ENCODE peak calls at places on chromosomes 12 and 14, in six cellular contexts. One of them, this sample, is unnamed.

GRCh38 chr12:109910969-109911348 is 10.9 kb downstream of the TCHP start:
- DNase-seq in neuronal stem cell: no peak
- DNase-seq in retinal pigment epithelial cell: no peak
- DNase-seq in psoas muscle: no peak
- DNase-seq in A549: peak
- DNase-seq in endodermal cell: peak
- DNase-seq in this sample: peak

GRCh38 chr12:108696111-108696995 is 35.0 kb downstream of the CORO1C start:
- DNase-seq in endodermal cell: no peak
- DNase-seq in retinal pigment epithelial cell: peak
- DNase-seq in psoas muscle: no peak
- DNase-seq in neuronal stem cell: no peak
- DNase-seq in A549: no peak
- DNase-seq in this sample: no peak

GRCh38 chr14:64960762-64961276 is 11.3 kb downstream of the RAB15 start:
- DNase-seq in neuronal stem cell: no peak
- DNase-seq in A549: no peak
- DNase-seq in retinal pigment epithelial cell: no peak
- DNase-seq in psoas muscle: peak
- DNase-seq in endodermal cell: peak
- DNase-seq in this sample: no peak

GRCh38 chr14:54127526-54127925 is 170.9 kb upstream of the BMP4 start:
- DNase-seq in A549: no peak
- DNase-seq in psoas muscle: no peak
- DNase-seq in neuronal stem cell: no peak
- DNase-seq in retinal pigment epithelial cell: peak
- DNase-seq in endodermal cell: no peak
- DNase-seq in this sample: no peak

GRCh38 chr12:103956515-103957027 is 9.1 kb upstream of the TDG start:
- DNase-seq in A549: no peak
- DNase-seq in endodermal cell: no peak
- DNase-seq in retinal pigment epithelial cell: no peak
- DNase-seq in neuronal stem cell: no peak
- DNase-seq in psoas muscle: no peak
- DNase-seq in this sample: no peak

GRCh38 chr12:56629459-56630179 is 507 bp downstream of the BAZ2A start:
- DNase-seq in endodermal cell: peak
- DNase-seq in neuronal stem cell: no peak
- DNase-seq in psoas muscle: peak
- DNase-seq in A549: peak
- DNase-seq in retinal pigment epithelial cell: no peak
- DNase-seq in this sample: peak

GRCh38 chr14:79629891-79630560 is 581.3 kb downstream of the DIO2 start:
- DNase-seq in neuronal stem cell: no peak
- DNase-seq in retinal pigment epithelial cell: no peak
- DNase-seq in psoas muscle: no peak
- DNase-seq in A549: no peak
- DNase-seq in endodermal cell: no peak
- DNase-seq in this sample: no peak

GRCh38 chr12:95582230-95583058 is 31.2 kb upstream of the USP44 start:
- DNase-seq in endodermal cell: no peak
- DNase-seq in retinal pigment epithelial cell: no peak
- DNase-seq in neuronal stem cell: no peak
- DNase-seq in A549: peak
- DNase-seq in psoas muscle: no peak
- DNase-seq in this sample: no peak

GRCh38 chr12:53990311-53991076 is 5.5 kb downstream of the HOXC10 start:
- DNase-seq in retinal pigment epithelial cell: no peak
- DNase-seq in psoas muscle: no peak
- DNase-seq in neuronal stem cell: no peak
- DNase-seq in A549: no peak
- DNase-seq in endodermal cell: no peak
- DNase-seq in this sample: no peak

GRCh38 chr12:103841690-103842584 is 903 bp upstream of the NT5DC3 start:
- DNase-seq in retinal pigment epithelial cell: no peak
- DNase-seq in endodermal cell: peak
- DNase-seq in A549: peak
- DNase-seq in neuronal stem cell: peak
- DNase-seq in psoas muscle: peak
- DNase-seq in this sample: peak

GRCh38 chr12:13008741-13009380 is 8.8 kb upstream of the HEBP1 start:
- DNase-seq in endodermal cell: no peak
- DNase-seq in retinal pigment epithelial cell: no peak
- DNase-seq in psoas muscle: no peak
- DNase-seq in neuronal stem cell: no peak
- DNase-seq in A549: no peak
- DNase-seq in this sample: no peak

GRCh38 chr14:32724864-32725550 is 213.7 kb upstream of the NPAS3 start:
- DNase-seq in endodermal cell: peak
- DNase-seq in A549: no peak
- DNase-seq in psoas muscle: no peak
- DNase-seq in neuronal stem cell: no peak
- DNase-seq in retinal pigment epithelial cell: peak
- DNase-seq in this sample: no peak

GRCh38 chr14:55537782-55538181 is 42.2 kb upstream of the KTN1 start:
- DNase-seq in psoas muscle: no peak
- DNase-seq in A549: no peak
- DNase-seq in retinal pigment epithelial cell: no peak
- DNase-seq in endodermal cell: no peak
- DNase-seq in neuronal stem cell: no peak
- DNase-seq in this sample: no peak

GRCh38 chr14:38256358-38256840 is 506 bp upstream of the CLEC14A start:
- DNase-seq in A549: no peak
- DNase-seq in retinal pigment epithelial cell: no peak
- DNase-seq in psoas muscle: no peak
- DNase-seq in neuronal stem cell: no peak
- DNase-seq in endodermal cell: no peak
- DNase-seq in this sample: no peak

GRCh38 chr14:95185452-95186392 is 28.4 kb upstream of the DICER1 start:
- DNase-seq in A549: no peak
- DNase-seq in neuronal stem cell: no peak
- DNase-seq in retinal pigment epithelial cell: no peak
- DNase-seq in psoas muscle: peak
- DNase-seq in endodermal cell: no peak
- DNase-seq in this sample: peak

DNA sequence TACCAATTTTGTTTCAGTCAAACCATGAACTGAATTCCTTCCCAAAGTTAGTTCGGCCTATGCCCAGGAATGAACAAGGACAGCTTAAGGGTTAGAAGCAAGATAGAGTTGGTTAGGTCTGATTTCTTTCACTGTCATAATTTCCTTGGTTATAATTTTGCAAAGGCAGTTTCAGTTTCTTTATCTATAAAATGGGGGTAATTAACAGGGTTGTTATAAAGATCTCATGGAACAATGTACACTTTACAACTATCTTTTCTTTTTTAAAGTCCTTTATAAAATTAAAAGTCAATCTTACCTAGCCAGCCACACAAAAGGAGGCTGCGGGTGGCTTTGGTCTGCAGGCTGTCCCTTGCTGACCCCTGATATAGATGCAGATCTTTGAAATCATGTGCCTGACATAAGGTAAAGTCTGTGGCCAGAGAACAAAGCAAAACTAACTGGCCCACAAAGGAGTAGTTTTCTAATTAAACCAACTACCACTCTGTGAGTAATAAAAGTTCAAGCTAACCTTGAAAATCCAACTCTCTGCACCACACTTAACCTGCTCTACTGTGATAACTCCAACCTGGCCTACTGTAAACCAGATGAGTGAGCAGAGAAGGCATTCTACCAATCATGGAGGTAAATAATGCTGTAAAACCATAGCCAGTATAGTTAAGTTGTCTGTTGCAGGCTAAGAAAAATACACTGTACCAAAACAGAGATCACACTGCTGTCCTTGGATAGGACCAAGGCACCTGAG is 49.5 kb downstream of the SLC38A1 start:
- DNase-seq in psoas muscle: no peak
- DNase-seq in retinal pigment epithelial cell: no peak
- DNase-seq in A549: no peak
- DNase-seq in endodermal cell: no peak
- DNase-seq in neuronal stem cell: no peak
- DNase-seq in this sample: no peak
- H3K4me3 ChIP-seq in psoas muscle: no peak
- H3K4me3 ChIP-seq in retinal pigment epithelial cell: no peak
- H3K4me3 ChIP-seq in A549: no peak
- H3K4me3 ChIP-seq in endodermal cell: no peak
- H3K4me3 ChIP-seq in neuronal stem cell: no peak
- H3K4me3 ChIP-seq in this sample: peak

DNA sequence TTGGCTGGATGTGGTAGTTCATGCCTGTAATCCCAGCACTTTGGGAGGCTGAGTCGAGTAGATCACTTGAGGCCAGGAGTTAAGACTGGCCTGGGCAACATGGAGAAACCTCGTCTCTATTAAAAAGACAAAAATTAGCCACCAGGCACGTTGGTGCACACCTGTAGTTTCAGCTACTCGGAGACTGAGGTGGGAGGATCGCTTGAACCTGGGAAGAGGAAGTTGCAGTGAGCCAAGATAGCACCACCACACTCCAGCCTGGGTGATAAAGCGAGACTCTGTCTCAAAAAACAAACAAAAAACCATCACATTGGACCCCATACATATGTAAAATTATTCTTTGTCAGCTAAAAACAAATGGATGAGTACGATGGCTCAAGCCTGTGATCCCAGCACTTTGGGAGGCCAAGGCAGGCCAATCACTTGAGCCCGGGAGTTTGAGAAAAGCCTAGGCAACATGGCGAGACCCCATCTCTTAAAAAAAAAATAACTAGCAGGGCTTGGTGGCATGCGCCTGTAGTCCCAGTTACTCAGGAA is 43.9 kb downstream of the LIMA1 start:
- DNase-seq in psoas muscle: no peak
- DNase-seq in neuronal stem cell: no peak
- DNase-seq in A549: no peak
- DNase-seq in endodermal cell: no peak
- DNase-seq in retinal pigment epithelial cell: no peak
- DNase-seq in this sample: no peak
- H3K4me3 ChIP-seq in psoas muscle: no peak
- H3K4me3 ChIP-seq in neuronal stem cell: no peak
- H3K4me3 ChIP-seq in A549: no peak
- H3K4me3 ChIP-seq in endodermal cell: no peak
- H3K4me3 ChIP-seq in retinal pigment epithelial cell: no peak
- H3K4me3 ChIP-seq in this sample: no peak

DNA sequence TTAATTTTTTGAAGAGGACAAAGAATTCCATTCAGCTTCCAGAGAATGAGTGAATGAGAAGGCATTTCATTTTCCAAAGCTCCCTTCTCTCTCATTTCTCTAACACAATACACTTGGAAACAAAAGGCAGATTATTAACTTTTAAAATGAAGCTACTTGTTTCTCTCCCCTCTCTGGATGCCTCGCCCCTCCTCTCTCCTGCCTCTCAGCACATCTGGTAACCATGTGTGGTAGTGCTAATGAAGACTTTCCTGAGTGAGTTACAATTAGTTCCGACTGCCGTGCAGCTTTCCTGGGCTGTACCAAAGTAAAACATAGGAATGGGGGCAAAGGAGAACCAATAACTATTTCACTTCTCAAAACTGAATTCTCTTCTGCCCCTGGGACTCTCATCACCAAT is 84.7 kb upstream of the SOX5 start:
- DNase-seq in neuronal stem cell: peak
- DNase-seq in retinal pigment epithelial cell: no peak
- DNase-seq in endodermal cell: no peak
- DNase-seq in A549: no peak
- DNase-seq in psoas muscle: no peak
- DNase-seq in this sample: no peak
- H3K4me3 ChIP-seq in neuronal stem cell: no peak
- H3K4me3 ChIP-seq in retinal pigment epithelial cell: no peak
- H3K4me3 ChIP-seq in endodermal cell: no peak
- H3K4me3 ChIP-seq in A549: no peak
- H3K4me3 ChIP-seq in psoas muscle: no peak
- H3K4me3 ChIP-seq in this sample: no peak

DNA sequence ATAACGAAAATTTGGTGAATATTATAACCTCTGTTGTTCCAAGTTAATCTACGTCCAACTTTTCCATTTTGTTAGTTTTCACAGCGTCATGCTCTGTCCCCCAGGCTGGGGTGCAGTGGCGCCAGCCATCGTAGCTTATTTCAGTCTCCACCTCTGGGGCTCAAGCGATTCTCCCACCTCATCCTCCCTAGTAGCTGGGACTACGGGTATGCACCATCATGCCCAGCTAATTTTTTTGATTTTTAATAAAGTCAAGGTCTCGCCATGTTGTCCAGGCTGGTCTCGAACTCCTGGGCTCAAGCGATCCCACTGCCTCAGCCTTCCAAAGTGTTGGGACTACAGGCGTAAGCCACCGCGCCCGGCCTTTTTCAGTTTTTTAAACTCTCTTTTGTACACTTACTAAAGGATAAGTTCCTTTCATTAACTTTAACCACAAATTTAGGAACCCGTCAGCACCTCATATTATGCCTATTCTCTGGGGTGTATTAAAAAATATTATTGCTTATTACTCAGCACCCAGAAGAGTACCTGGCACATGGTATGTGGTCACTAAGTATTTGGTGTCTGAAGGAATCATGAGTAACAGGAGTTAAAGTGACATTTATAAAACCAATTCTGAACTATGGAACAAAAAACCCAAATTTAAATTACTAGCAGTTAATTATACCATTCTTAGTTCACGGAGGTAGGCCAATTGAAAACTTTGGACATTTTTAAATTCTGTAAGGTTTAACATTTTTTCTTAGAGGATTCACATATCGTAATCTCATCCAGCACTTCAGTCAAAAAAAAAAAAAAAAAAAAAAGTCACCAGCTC is 925 bp upstream of the MIPOL1 start:
- DNase-seq in retinal pigment epithelial cell: no peak
- DNase-seq in A549: no peak
- DNase-seq in psoas muscle: no peak
- DNase-seq in endodermal cell: no peak
- DNase-seq in neuronal stem cell: no peak
- DNase-seq in this sample: no peak
- H3K4me3 ChIP-seq in retinal pigment epithelial cell: peak
- H3K4me3 ChIP-seq in A549: peak
- H3K4me3 ChIP-seq in psoas muscle: peak
- H3K4me3 ChIP-seq in endodermal cell: peak
- H3K4me3 ChIP-seq in neuronal stem cell: peak
- H3K4me3 ChIP-seq in this sample: no peak